ENCODE peak calls at places on chromosome 20, in ten cellular contexts. B, E, L, W, N, G, I, A, O and Y are unnamed samples.

GRCh38 chr20:39986231-39986904 is 702.7 kb downstream of the MAFB start:
- DNase-seq in W (peak), O (no peak), G (peak), L (peak), B (peak), I (peak), N (peak), E (no peak), A (peak), Y (no peak)

GRCh38 chr20:40908311-40908710 is 120.3 kb upstream of the TOP1 start:
- DNase-seq in I (no peak), W (no peak), N (no peak), O (no peak), A (no peak), E (no peak), G (no peak), L (no peak), B (no peak), Y (no peak)

GRCh38 chr20:15637971-15638754 is 935.1 kb downstream of the KIF16B start:
- DNase-seq in I (no peak), G (no peak), N (no peak), W (peak), O (no peak), A (no peak), L (no peak), B (no peak), E (no peak), Y (no peak)

GRCh38 chr20:44204156-44204831 is 6.3 kb downstream of the OSER1 start:
- DNase-seq in B (peak), O (peak), L (peak), N (no peak), G (peak), W (no peak), I (no peak), E (peak), A (peak), Y (no peak)

GRCh38 chr20:39069976-39070375 is 107.8 kb downstream of the DHX35 start:
- DNase-seq in E (peak), N (no peak), B (no peak), O (no peak), G (no peak), A (peak), W (no peak), I (no peak), L (no peak), Y (no peak)

GRCh38 chr20:38066969-38067716 is 33.6 kb downstream of the RPRD1B start:
- DNase-seq in I (no peak), B (no peak), W (no peak), L (no peak), G (no peak), N (no peak), A (no peak), E (no peak), O (no peak), Y (no peak)

GRCh38 chr20:61135966-61136365 is 116.1 kb upstream of the CDH4 start:
- DNase-seq in E (no peak), N (no peak), I (no peak), A (no peak), L (no peak), O (no peak), G (no peak), W (peak), B (no peak), Y (no peak)

GRCh38 chr20:32959351-32960221 is 44.6 kb downstream of the SUN5 start:
- DNase-seq in O (no peak), W (no peak), I (peak), A (no peak), B (no peak), E (no peak), N (no peak), G (no peak), L (no peak), Y (no peak)

GRCh38 chr20:2483504-2483903 is 12.9 kb upstream of the SNRPB start:
- DNase-seq in I (no peak), A (no peak), G (no peak), N (no peak), W (no peak), O (no peak), L (no peak), E (no peak), B (no peak), Y (no peak)

GRCh38 chr20:63233061-63233344 is 2.7 kb upstream of the BIRC7 start:
- DNase-seq in G (no peak), O (no peak), B (peak), W (no peak), L (no peak), I (no peak), E (no peak), A (no peak), N (no peak), Y (no peak)

GRCh38 chr20:63233924-63234323 is 1.8 kb upstream of the BIRC7 start:
- DNase-seq in O (no peak), W (no peak), E (no peak), N (no peak), B (no peak), L (no peak), A (no peak), G (no peak), I (no peak), Y (no peak)

GRCh38 chr20:63236116-63236837 is 572 bp downstream of the BIRC7 start:
- DNase-seq in N (no peak), L (no peak), O (no peak), W (no peak), A (no peak), B (no peak), E (no peak), G (no peak), I (no peak), Y (no peak)

GRCh38 chr20:63235399-63235983 is at the start of gene BIRC7:
- DNase-seq in A (no peak), E (no peak), B (no peak), O (no peak), L (no peak), N (no peak), W (no peak), G (no peak), I (no peak), Y (no peak)

DNA sequence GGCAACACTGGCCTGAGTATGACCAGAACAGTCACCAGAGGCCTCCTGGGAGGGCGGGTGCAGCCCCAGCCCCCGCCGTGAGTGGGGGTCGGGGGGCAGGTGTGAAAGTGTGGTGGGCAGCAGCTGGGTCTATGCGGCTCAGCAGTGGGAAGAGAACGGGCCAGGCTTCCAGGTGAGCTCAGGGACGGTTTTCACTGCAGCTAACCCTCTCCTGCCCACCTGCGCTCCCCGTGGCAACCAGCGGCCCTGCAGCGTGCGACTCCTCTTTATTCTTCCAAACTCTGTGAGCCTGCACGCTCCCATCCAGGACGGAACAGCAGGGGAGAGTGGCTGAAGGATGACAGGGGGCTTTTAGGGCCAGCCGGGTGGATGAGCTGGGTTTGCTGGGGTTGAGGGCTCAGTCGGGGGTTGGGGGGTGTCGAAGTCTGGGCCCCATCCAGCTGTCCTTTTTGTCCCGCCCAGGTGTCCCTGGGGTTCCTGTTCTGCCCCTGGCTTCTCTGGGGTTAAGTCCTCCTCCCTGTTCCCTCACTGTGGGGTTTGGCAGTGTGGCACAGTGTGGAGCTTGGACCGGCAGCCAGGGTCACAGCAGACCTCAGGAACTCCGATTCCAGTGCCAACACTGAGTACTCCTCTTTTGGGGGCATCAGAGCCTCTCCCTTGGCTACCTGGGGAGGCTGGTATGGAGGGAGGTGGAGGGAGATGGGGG is 859 bp upstream of the BIRC7 start:
- DNase-seq in O (no peak), N (no peak), B (no peak), I (peak), E (no peak), G (peak), W (peak), L (no peak), A (peak), Y (no peak)
- TF ChIP-seq EZH2 in O (no peak), N (no peak), B (no peak), I (no peak), E (no peak), G (no peak), W (no peak), L (no peak), A (no peak), Y (no peak)

GRCh38 chr20:62794007-62794724 is 2.1 kb upstream of the MRGBP start:
- DNase-seq in N (peak), O (peak), E (no peak), I (peak), G (peak), A (peak), W (peak), L (peak), B (peak), Y (no peak)

GRCh38 chr20:62793757-62794006 is 2.6 kb upstream of the MRGBP start:
- DNase-seq in L (no peak), B (no peak), W (no peak), O (no peak), E (no peak), A (no peak), N (no peak), I (no peak), G (no peak), Y (no peak)

GRCh38 chr20:62792940-62793756 is 3.1 kb upstream of the MRGBP start:
- DNase-seq in B (no peak), I (no peak), N (no peak), G (no peak), W (no peak), O (no peak), A (no peak), E (no peak), L (no peak), Y (no peak)

GRCh38 chr20:62796699-62797491 is 622 bp downstream of the MRGBP start:
- DNase-seq in W (no peak), E (no peak), G (peak), I (no peak), O (no peak), B (no peak), N (no peak), A (no peak), L (no peak), Y (no peak)

GRCh38 chr20:62795023-62795761 is 1.1 kb upstream of the MRGBP start:
- DNase-seq in I (peak), N (peak), E (no peak), L (peak), B (peak), A (peak), O (no peak), G (peak), W (peak), Y (no peak)
- TF ChIP-seq EZH2 in I (peak), N (no peak), E (no peak), L (no peak), B (no peak), A (no peak), O (no peak), G (no peak), W (peak), Y (no peak)

GRCh38 chr20:63252157-63252780 is 2.0 kb downstream of the NKAIN4 start:
- DNase-seq in B (no peak), W (no peak), L (no peak), E (no peak), I (no peak), A (no peak), N (no peak), O (no peak), G (no peak), Y (no peak)

GRCh38 chr20:63253065-63253437 is 1.2 kb downstream of the NKAIN4 start:
- DNase-seq in I (no peak), A (no peak), B (no peak), W (no peak), E (no peak), O (no peak), N (no peak), L (no peak), G (no peak), Y (no peak)

GRCh38 chr20:63248835-63249591 is 5.2 kb downstream of the NKAIN4 start:
- DNase-seq in I (no peak), N (no peak), E (no peak), W (no peak), A (no peak), L (no peak), B (no peak), O (no peak), G (no peak), Y (no peak)

GRCh38 chr20:63247678-63248228 is 6.5 kb downstream of the NKAIN4 start:
- DNase-seq in I (no peak), N (no peak), W (no peak), E (no peak), L (no peak), B (no peak), A (no peak), G (no peak), O (no peak), Y (no peak)

GRCh38 chr20:63249891-63250290 is 4.4 kb downstream of the NKAIN4 start:
- DNase-seq in I (no peak), E (no peak), G (no peak), A (no peak), O (no peak), W (no peak), L (no peak), N (no peak), B (no peak), Y (no peak)
- TF ChIP-seq EZH2 in I (no peak), E (no peak), G (no peak), A (no peak), O (no peak), W (no peak), L (no peak), N (no peak), B (no peak), Y (no peak)

DNA sequence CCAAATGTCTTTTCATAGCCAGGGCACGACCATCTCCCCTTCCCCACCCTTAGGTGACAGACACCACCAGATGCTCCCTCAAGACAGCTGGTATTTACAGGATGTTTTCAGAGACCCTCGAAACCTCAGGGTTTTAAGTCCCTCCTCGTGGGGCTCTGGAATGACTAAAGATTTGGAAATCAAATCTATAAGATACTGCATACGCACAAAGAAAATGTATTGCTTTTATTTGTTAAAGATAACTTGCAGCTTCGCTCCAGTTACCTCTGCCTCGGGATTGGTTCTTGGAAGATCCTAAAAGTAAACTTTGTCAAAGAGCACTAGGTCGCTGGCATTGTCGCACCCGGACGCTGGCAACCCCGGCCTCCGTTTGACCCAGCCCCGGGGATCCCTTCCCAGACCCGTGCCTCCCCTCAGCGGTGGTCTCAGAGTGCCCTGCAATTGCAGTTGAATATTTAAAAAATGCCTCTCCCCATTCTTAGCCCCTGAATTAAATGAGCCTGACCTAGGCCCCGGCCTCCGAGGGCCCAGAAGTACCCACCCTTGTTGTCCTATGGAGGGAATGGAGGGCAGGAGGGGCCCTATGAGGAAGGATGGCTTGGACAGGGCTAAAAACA is 7.1 kb downstream of the PAX1 start:
- DNase-seq in E (no peak), G (no peak), B (no peak), N (no peak), L (no peak), I (no peak), A (no peak), W (peak), O (no peak), Y (no peak)
- TF ChIP-seq EZH2 in E (no peak), G (no peak), B (no peak), N (no peak), L (no peak), I (peak), A (no peak), W (peak), O (no peak), Y (no peak)